ENCODE peak calls at places on chromosomes 2 and 18, in four cellular contexts. M is CD8-positive, alpha-beta memory T cell; R is lower lobe of right lung; T is endodermal cell. N is an unnamed sample. For H3K27me3, the result is how much of the 10 kb centered on the place peaks cover.

GRCh38 chr18:36638224-36638623 is 190.6 kb downstream of the TPGS2 start:
- DNase-seq in M (no peak), T (no peak), R (no peak), N (no peak)

GRCh38 chr2:222878877-222879601 is 18.2 kb downstream of the ACSL3 start:
- DNase-seq in R (no peak), M (no peak), T (no peak), N (no peak)

GRCh38 chr2:157900203-157900602 is 24.1 kb upstream of the ACVR1 start:
- DNase-seq in T (no peak), M (no peak), R (no peak), N (no peak)

GRCh38 chr2:225428360-225428759 is 28.9 kb downstream of the NYAP2 start:
- DNase-seq in R (no peak), T (no peak), M (no peak), N (no peak)

GRCh38 chr2:16264931-16265540 is 324.7 kb downstream of the MYCN start:
- DNase-seq in M (no peak), R (no peak), T (peak), N (no peak)

GRCh38 chr2:84946204-84947009 is 24.6 kb upstream of the KCMF1 start:
- DNase-seq in R (no peak), T (no peak), M (peak), N (no peak)

GRCh38 chr18:60100805-60101204 is 201.0 kb downstream of the PMAIP1 start:
- DNase-seq in M (no peak), T (no peak), R (no peak), N (no peak)

GRCh38 chr2:23622966-23623665 is 238.1 kb downstream of the KLHL29 start:
- DNase-seq in M (no peak), T (no peak), R (peak), N (no peak)

GRCh38 chr2:220499281-220499680 is 871.9 kb downstream of the SLC4A3 start:
- DNase-seq in T (peak), R (no peak), M (no peak), N (no peak)

GRCh38 chr2:128565441-128565840 is 246.8 kb upstream of the HS6ST1 start:
- DNase-seq in T (no peak), M (no peak), R (no peak), N (peak)

GRCh38 chr2:96123936-96124335 is 7.6 kb upstream of the ADRA2B start:
- DNase-seq in T (no peak), M (no peak), R (no peak), N (no peak)

GRCh38 chr18:74825460-74825859 is 227.8 kb downstream of the ZNF407 start:
- DNase-seq in T (no peak), M (no peak), R (no peak), N (no peak)

GRCh38 chr2:189542145-189542882 is 38.3 kb downstream of the SLC40A1 start:
- DNase-seq in M (no peak), T (no peak), R (no peak), N (no peak)

GRCh38 chr2:48419884-48420511 is 110.0 kb upstream of the STON1 start:
- DNase-seq in R (no peak), T (peak), M (no peak), N (no peak)

GRCh38 chr2:141392517-141393213 is 738.2 kb downstream of the LRP1B start:
- DNase-seq in M (no peak), T (no peak), R (no peak), N (no peak)

GRCh38 chr2:157363612-157364101 is 38.0 kb upstream of the ERMN start:
- DNase-seq in M (no peak), T (no peak), R (no peak), N (no peak)

DNA sequence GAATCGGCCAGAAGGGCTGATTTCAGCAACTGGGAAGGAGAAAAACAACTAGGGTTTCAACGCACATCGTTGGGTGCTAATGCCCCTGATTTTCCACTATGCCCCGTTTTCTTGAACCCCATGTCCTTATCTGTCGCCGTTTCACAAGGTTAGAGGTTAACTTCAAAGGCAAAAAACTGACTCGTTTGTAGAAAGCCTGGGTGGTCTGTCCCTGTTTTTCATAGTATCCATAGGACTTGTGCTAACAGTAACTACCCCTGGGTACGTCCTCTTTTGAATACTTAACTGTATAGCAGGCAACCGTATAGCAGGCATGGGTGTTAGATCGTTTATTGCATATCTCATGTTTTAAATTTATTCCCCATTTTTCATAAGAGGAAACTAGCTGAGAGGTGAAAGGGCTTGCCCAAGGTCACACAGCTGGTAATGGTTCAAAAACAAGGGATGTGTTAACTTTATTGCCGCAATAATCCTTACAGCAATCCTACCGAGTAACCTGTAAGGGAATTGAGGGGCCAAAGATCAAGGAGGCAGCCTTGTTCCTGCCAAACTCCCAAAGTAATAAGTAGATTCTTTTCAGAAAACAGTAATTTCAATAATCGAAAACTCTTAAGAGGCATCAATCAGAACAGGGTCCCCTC is 897 bp upstream of the MGAT4A start:
- DNase-seq in M (no peak), R (no peak), T (no peak), N (no peak)
- H3K27me3 ChIP-seq in M (under half), R (under half), T (half or more), N (under half)

GRCh38 chr2:219488844-219489194 is 9.9 kb upstream of the GMPPA start:
- DNase-seq in M (no peak), R (no peak), T (no peak), N (no peak)

GRCh38 chr2:219491278-219491967 is 7.3 kb upstream of the GMPPA start:
- DNase-seq in T (no peak), R (no peak), M (no peak), N (no peak)

GRCh38 chr2:219490600-219491130 is 8.0 kb upstream of the GMPPA start:
- DNase-seq in T (no peak), R (no peak), M (no peak), N (no peak)

GRCh38 chr2:219489315-219489714 is 9.4 kb upstream of the GMPPA start:
- DNase-seq in T (no peak), R (no peak), M (no peak), N (no peak)

GRCh38 chr2:219490186-219490585 is 8.5 kb upstream of the GMPPA start:
- DNase-seq in M (no peak), T (peak), R (no peak), N (no peak)
- H3K27me3 ChIP-seq in M (under half), T (half or more), R (half or more), N (half or more)

DNA sequence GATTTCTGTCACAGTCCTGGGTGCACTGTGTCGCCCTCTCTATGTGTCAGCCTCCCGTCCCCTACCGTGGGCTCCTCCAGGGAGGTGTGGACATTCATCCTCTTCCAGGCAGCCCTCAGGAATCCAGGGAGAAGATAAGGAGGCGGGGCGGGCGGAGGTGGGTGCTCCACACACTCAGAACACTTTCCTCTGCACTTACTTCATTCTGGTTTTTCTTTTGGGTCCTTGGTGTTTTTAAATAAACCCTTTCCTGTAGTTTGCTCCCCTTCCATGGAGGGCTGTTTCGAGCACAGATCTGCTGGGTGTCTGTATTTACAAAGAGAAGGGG is 183.9 kb downstream of the FAM210A start:
- DNase-seq in R (no peak), M (no peak), T (peak), N (no peak)
- H3K27me3 ChIP-seq in R (under half), M (under half), T (under half), N (under half)

GRCh38 chr2:174729797-174730529 is 34.3 kb downstream of the CHRNA1 start:
- DNase-seq in R (no peak), M (peak), T (peak), N (no peak)

GRCh38 chr2:174728096-174728495 is 36.2 kb downstream of the CHRNA1 start:
- DNase-seq in T (no peak), M (no peak), R (no peak), N (no peak)

GRCh38 chr2:174730530-174731018 is 33.7 kb downstream of the CHRNA1 start:
- DNase-seq in T (no peak), M (no peak), R (no peak), N (no peak)
- H3K27me3 ChIP-seq in T (under half), M (under half), R (under half), N (under half)

GRCh38 chr18:11669948-11670275 is 19.2 kb upstream of the GNAL start:
- DNase-seq in M (no peak), R (no peak), T (no peak), N (no peak)
- H3K27me3 ChIP-seq in M (under half), R (under half), T (under half), N (under half)

DNA sequence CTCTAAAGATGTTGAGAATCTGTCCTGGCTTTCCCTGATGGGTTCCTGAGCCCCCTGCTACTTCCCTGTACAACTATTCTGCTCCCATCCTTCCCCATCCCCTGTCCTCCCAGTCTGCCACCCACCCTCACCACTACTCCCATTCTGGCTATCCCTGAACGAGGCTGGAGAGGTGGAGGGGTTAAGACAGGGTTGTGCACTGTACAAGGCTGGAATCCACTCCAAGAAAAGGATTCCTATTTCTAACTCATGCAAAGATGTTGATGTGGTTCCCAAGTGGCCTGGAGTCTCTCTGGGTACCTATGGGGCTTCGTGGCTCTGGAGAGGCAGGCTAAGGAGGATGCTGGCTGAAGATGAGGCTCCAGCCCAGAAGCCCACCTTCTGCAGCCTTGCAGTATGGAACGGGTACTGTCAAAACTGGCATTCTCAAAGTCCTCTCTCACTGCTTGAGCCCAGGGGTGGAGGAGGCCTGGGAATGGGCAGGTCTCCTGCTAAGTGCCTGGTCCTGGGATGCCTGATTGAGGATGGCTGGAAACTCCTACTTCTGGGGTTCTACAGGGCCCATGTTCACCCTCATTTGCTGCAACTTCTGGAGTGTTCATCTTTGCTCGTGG is 1.3 kb upstream of the FEV start:
- DNase-seq in T (no peak), M (no peak), R (no peak), N (no peak)
- H3K27me3 ChIP-seq in T (half or more), M (half or more), R (half or more), N (half or more)

DNA sequence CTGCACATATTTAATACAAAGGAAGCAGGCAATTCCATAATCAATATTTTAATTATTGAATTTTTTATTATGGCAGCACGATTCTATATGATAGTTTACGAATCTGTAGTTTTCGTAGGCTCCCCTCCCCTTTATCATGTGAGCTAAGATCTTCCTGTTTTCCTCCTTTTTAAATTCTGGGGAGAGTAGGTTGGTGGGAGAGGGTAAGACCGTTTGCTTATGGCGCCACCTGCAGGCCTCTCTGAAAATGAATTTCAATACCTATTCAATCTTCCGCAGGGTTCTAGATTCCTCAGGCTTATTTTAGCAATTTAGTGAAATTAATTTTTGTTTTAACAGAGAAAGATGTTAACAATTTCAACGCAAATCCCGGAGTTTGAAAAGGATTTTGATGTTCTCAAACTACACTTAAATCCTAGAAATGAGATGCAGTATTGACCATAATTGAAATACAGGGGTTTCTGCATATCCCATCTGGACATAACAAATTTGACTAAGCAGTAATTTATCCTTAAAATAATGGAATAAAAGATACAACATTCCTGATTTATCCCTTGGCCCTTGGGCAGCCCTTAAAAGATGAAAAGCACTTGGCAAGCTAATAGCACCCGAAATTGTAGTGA is 12.8 kb upstream of the GBX2 start:
- DNase-seq in M (no peak), R (no peak), T (peak), N (no peak)
- H3K27me3 ChIP-seq in M (under half), R (half or more), T (half or more), N (half or more)

GRCh38 chr18:906416-907170 is 1.9 kb downstream of the ADCYAP1 start:
- DNase-seq in R (no peak), M (no peak), T (peak), N (no peak)

GRCh38 chr18:904135-905090 is at the start of gene ADCYAP1:
- DNase-seq in M (no peak), R (no peak), T (peak), N (no peak)

GRCh38 chr18:907171-907879 is 2.7 kb downstream of the ADCYAP1 start:
- DNase-seq in R (peak), M (no peak), T (peak), N (peak)

GRCh38 chr18:905307-905947 is 756 bp downstream of the ADCYAP1 start:
- DNase-seq in M (no peak), R (no peak), T (peak), N (no peak)

GRCh38 chr18:905948-906415 is 1.3 kb downstream of the ADCYAP1 start:
- DNase-seq in M (no peak), R (no peak), T (peak), N (no peak)
- H3K27me3 ChIP-seq in M (half or more), R (half or more), T (half or more), N (half or more)

GRCh38 chr2:45166229-45166890 is 157.1 kb upstream of the SIX2 start:
- DNase-seq in T (no peak), R (no peak), M (no peak), N (no peak)
- H3K27me3 ChIP-seq in T (half or more), R (half or more), M (under half), N (half or more)

GRCh38 chr2:71607490-71607889 is 154.1 kb downstream of the DYSF start:
- DNase-seq in M (no peak), T (peak), R (peak), N (peak)

GRCh38 chr2:71604709-71605085 is 151.3 kb downstream of the DYSF start:
- DNase-seq in R (no peak), T (peak), M (no peak), N (peak)

GRCh38 chr2:71605173-71605641 is 151.8 kb downstream of the DYSF start:
- DNase-seq in M (no peak), R (peak), T (peak), N (peak)

GRCh38 chr2:71605781-71606241 is 152.4 kb downstream of the DYSF start:
- DNase-seq in T (peak), M (no peak), R (peak), N (peak)

GRCh38 chr2:71606244-71606643 is 152.9 kb downstream of the DYSF start:
- DNase-seq in M (no peak), R (peak), T (peak), N (no peak)
- H3K27me3 ChIP-seq in M (under half), R (under half), T (under half), N (under half)

N was measured in upper lobe of right lung.